ENCODE peak calls at places on chromosomes 1 and 21, in four cellular contexts. D is DND-41, G is HCT116, A is SJSA1. W is an unnamed sample.

GRCh38 chr1:214637125-214637524 is 34.1 kb downstream of the CENPF start:
- DNase-seq in A (no peak), G (no peak), D (no peak), W (no peak)

GRCh38 chr21:37868896-37869295 is 47.4 kb downstream of the KCNJ6 start:
- DNase-seq in A (peak; percentile 28), D (no peak), G (no peak), W (no peak)

GRCh38 chr1:243962541-243962940 is 88.5 kb upstream of the ZBTB18 start:
- DNase-seq in D (no peak), G (no peak), A (no peak), W (no peak)

GRCh38 chr1:39753132-39754025 is 14.7 kb downstream of the PPIE start:
- DNase-seq in D (no peak), G (no peak), A (no peak), W (no peak)

GRCh38 chr1:162944974-162945639 is 84.1 kb upstream of the CCDC190 start:
- DNase-seq in D (no peak), G (no peak), A (no peak), W (no peak)

GRCh38 chr1:152186556-152187285 is 27.7 kb upstream of the RPTN start:
- DNase-seq in A (no peak), D (no peak), G (no peak), W (no peak)

GRCh38 chr1:43977376-43978263 is 1.4 kb upstream of the B4GALT2 start:
- DNase-seq in D (no peak), G (no peak), A (no peak), W (no peak)

GRCh38 chr1:201906336-201906735 is 17.6 kb downstream of the SHISA4 start:
- DNase-seq in A (no peak), D (no peak), G (no peak), W (no peak)

GRCh38 chr1:16009030-16009460 is 5.0 kb downstream of the SRARP start:
- DNase-seq in D (peak; percentile 70), G (peak; percentile 64), A (peak; percentile 73), W (no peak)

GRCh38 chr1:16006552-16007485 is 2.8 kb downstream of the SRARP start:
- DNase-seq in D (no peak), A (peak; percentile 32), G (peak; percentile 23), W (no peak)

GRCh38 chr1:16007671-16008341 is 3.8 kb downstream of the SRARP start:
- DNase-seq in D (no peak), G (no peak), A (no peak), W (no peak)

GRCh38 chr1:16006010-16006409 is 2.0 kb downstream of the SRARP start:
- DNase-seq in D (no peak), A (no peak), G (no peak), W (no peak)

GRCh38 chr1:16005597-16005996 is 1.6 kb downstream of the SRARP start:
- DNase-seq in D (no peak), A (no peak), G (no peak), W (no peak)
- H3K27ac ChIP-seq in D (no peak overlapping the region), A (no peak overlapping the region), G (no peak overlapping the region), W (no peak overlapping the region)

DNA sequence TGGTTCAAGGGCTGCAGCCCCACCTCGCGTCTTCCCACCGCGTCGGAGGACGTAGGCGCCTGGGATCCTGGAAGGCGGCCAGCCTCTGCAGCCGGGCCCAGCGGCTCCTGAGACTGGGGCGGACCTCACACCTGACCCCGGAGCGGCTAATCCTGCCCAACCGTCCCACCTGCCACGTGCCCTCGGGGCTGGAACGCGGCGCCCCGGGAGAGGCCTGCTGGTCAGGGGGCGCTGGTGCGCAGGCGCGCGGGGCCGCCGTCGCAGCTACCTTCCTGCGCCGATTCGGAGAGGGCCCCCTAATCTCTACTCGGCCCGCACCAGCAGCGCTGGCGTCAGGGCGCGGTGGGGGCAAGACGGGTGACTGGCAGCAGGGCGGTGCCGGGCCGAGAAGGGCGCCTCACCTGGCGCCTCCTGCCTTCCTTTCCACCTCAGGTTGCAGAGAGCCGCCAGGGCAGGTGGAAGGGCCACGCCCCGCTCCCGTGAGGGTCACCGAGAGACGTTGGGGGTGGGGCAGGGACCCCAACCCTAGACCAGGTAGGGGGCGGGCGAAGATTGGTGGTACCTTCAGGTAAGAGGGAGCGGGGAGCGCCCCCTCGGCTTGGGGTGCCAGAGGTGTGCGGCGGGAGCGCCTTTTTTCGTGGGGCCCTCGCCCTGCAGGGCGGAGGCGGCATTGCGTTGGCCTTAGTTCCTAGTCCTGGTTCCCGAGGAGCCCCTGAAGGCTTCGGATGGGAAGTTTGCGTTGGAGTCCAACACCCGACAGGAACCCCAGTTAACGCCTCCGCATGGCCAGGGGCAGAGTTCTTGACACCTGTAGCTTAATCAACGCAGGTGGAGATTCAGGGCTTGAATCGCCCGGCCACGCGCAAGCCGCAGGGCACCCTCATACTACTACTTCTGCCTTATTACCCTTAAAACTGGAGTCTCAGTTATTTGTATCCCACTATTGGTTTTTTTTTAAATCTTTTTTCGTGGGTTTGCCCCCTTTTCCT is at the start of gene TDRD5:
- DNase-seq in D (no peak), G (no peak), A (no peak), W (no peak)
- H3K27ac ChIP-seq in D (no peak within 1 kb of the TSS), G (no peak within 1 kb of the TSS), A (no peak within 1 kb of the TSS), W (no peak within 1 kb of the TSS)

GRCh38 chr1:75969550-75969949 is 37.3 kb upstream of the ASB17 start:
- DNase-seq in G (no peak), A (no peak), D (no peak), W (no peak)
- H3K27ac ChIP-seq in G (no peak overlapping the region), A (no peak overlapping the region), D (no peak overlapping the region), W (no peak overlapping the region)

GRCh38 chr1:41020109-41020576 is 1.4 kb downstream of the SLFNL1 start:
- DNase-seq in G (no peak), D (no peak), A (no peak), W (no peak)

GRCh38 chr1:41021526-41022308 is at the start of gene SLFNL1:
- DNase-seq in D (no peak), A (peak; percentile 37), G (no peak), W (peak; percentile 30)

GRCh38 chr1:41022424-41022823 is 899 bp upstream of the SLFNL1 start:
- DNase-seq in D (no peak), G (no peak), A (no peak), W (no peak)

GRCh38 chr1:41019353-41019745 is 2.2 kb downstream of the SLFNL1 start:
- DNase-seq in G (no peak), D (no peak), A (no peak), W (no peak)

DNA sequence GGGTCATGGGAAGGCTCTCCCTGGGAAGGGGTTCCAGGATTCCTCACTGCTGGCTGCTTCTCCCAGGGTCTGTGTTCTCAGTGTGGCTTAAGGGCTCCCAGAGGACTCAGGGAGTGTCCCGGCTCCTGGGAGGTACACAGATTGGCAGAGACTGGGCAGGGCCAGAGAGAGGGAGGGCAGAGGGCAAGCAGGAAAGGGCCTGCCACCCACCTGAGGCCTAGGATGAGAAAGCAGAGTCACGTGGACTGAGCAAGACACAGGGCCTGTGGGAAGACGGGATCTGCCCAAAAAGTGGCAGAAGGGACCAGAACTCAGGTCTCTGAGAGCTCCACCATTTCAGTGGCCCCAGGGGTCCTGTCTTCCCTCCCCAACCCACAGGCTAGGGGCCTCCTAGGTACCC is 871 bp downstream of the SLFNL1 start:
- DNase-seq in A (no peak), G (no peak), D (no peak), W (no peak)
- H3K27ac ChIP-seq in A (no peak overlapping the region), G (no peak overlapping the region), D (no peak overlapping the region), W (no peak overlapping the region)

GRCh38 chr1:205930698-205931330 is 12.4 kb downstream of the SLC26A9 start:
- DNase-seq in D (no peak), A (no peak), G (no peak), W (no peak)
- H3K27ac ChIP-seq in D (no peak overlapping the region), A (no peak overlapping the region), G (no peak overlapping the region), W (no peak overlapping the region)

GRCh38 chr1:63618001-63618400 is 24.8 kb downstream of the PGM1 start:
- DNase-seq in G (no peak), A (peak; percentile 8), D (no peak), W (no peak)
- H3K27ac ChIP-seq in G (no peak overlapping the region), A (no peak overlapping the region), D (no peak overlapping the region), W (no peak overlapping the region)

DNA sequence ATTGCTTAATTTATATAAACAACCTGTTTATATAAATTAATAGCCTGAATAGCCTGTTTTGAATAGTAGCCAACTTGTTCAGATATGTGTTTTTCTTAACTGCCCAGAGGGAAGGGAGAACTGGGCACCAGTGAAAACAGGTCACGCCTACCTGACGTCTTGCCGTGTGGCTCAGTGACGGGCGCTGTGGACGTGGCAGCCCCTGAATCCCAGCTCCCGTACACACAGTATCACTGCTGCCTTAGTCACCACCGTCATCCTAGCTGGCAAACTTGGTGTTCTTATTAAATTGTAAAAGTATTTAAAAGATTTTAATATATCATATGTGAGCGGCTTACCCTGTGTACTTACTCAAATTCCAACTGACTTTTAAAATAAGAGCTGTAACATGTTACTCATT is 35.4 kb upstream of the TRAPPC10 start:
- DNase-seq in A (no peak), G (no peak), D (no peak), W (no peak)
- H3K27ac ChIP-seq in A (no peak overlapping the region), G (no peak overlapping the region), D (no peak overlapping the region), W (no peak overlapping the region)

GRCh38 chr1:186409091-186409490 is 33.5 kb downstream of the ODR4 start:
- DNase-seq in A (no peak), G (no peak), D (no peak), W (no peak)

GRCh38 chr1:186403632-186404031 is 28.0 kb downstream of the ODR4 start:
- DNase-seq in G (no peak), D (no peak), A (no peak), W (no peak)

DNA sequence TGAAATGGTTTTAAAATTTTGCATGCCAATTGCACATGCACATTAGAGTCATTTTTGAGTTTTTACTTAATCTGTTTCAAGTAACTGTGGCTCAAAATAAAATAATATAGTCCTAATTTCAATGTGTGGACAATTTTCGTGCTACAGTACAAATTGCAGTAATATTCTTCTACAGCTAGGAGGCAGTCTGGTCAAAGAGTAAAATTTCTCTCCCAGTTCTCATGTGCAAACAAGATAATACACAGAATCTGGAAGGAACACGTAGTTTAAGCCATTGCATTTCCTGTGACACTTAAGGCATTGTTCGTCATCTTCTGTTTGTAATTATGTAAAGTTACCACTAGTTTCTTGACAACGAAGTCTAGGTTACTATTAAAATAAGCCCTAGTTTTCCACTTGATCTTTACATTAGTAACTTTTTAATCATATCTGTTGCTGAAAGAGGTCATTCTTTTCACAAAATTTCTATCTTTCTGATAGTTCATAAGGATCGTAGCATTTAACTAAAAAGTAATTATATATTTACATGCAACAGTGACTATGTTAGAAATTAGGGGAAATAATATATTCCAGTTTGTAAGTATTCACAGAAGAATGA is 28.9 kb downstream of the ODR4 start:
- DNase-seq in G (no peak), D (no peak), A (no peak), W (peak; percentile 11)
- H3K27ac ChIP-seq in G (no peak overlapping the region), D (no peak overlapping the region), A (no peak overlapping the region), W (no peak overlapping the region)

DNA sequence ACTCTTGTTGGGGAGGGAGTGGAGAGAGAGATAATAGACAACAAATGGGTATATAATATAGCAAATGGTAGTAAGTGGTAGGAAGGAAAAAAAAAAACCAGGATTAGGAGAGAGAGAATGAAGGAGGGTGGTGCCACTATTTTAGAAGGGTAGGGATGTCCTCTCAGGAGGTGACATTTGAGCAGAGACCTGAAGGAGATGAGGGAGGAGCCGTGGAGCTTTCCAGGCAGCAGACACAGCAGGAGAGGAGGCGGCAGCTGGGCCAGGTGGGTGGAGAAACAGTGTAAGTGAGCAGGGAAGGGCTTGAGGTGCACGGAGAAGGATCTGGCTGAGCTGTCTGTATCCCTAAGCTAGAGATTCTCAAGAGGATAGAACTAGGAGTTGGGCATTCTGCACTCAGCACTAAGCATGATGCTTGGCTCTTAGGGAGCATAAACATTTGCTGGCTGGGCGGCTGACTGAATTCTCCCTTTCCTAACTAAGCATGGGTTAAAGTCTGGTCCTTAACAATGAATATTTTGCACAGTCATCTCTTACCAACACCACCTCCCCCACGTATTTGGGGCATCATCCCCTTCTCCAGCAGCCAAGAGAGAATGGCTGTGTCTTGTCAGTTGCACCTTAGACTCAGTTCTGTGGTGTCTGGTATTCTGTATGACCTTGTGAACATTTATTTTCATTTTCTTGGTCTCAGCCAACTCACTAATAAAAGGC is 27.6 kb upstream of the SARS1 start:
- DNase-seq in G (no peak), D (no peak), A (no peak), W (no peak)
- H3K27ac ChIP-seq in G (no peak overlapping the region), D (no peak overlapping the region), A (no peak overlapping the region), W (peak overlapping the region; percentile 39)

GRCh38 chr1:19397217-19397945 is 85.3 kb downstream of the SLC66A1 start:
- DNase-seq in A (no peak), G (no peak), D (no peak), W (no peak)
- H3K27ac ChIP-seq in A (peak overlapping the region; percentile 48), G (no peak overlapping the region), D (no peak overlapping the region), W (peak overlapping the region; percentile 81)